ENCODE peak calls at places on chromosomes 3 and 15, in six cellular contexts. N, H, P, D, R and W are unnamed samples.

GRCh38 chr3:47163990-47164848 is at the start of gene SETD2:
- DNase-seq in D (peak; percentile 92), R (peak; percentile 96), P (peak; percentile 71), H (peak; percentile 83), N (peak; percentile 96), W (peak; percentile 71)

GRCh38 chr3:186117521-186118111 is 8.7 kb upstream of the ETV5 start:
- DNase-seq in P (no peak), H (no peak), D (no peak), R (no peak), N (no peak), W (no peak)

GRCh38 chr3:9153763-9154601 is 95.5 kb downstream of the SRGAP3 start:
- DNase-seq in P (no peak), N (peak; percentile 18), H (peak; percentile 10), R (no peak), D (no peak), W (no peak)

GRCh38 chr3:123608263-123608937 is 23.5 kb upstream of the HACD2 start:
- DNase-seq in D (no peak), H (no peak), P (no peak), N (no peak), R (no peak), W (no peak)

GRCh38 chr15:83928878-83929418 is 275.0 kb downstream of the ADAMTSL3 start:
- DNase-seq in P (peak; percentile 33), D (no peak), N (no peak), R (no peak), H (no peak), W (no peak)

GRCh38 chr3:12896206-12896697 is 54.9 kb upstream of the RPL32 start:
- DNase-seq in D (no peak), H (no peak), R (no peak), P (no peak), N (no peak), W (no peak)

GRCh38 chr15:59685737-59686297 is 3.3 kb downstream of the BNIP2 start:
- DNase-seq in D (no peak), P (no peak), N (no peak), H (peak; percentile 45), R (no peak), W (peak; percentile 72)

GRCh38 chr15:88571153-88572029 is 24.9 kb upstream of the DET1 start:
- DNase-seq in N (peak; percentile 51), H (no peak), P (no peak), R (peak; percentile 1), D (no peak), W (no peak)

GRCh38 chr3:133986302-133986701 is 43.4 kb downstream of the SLCO2A1 start:
- DNase-seq in H (no peak), P (no peak), R (no peak), N (no peak), D (no peak), W (no peak)

GRCh38 chr3:108410531-108410984 is 99.8 kb downstream of the MYH15 start:
- DNase-seq in N (peak; percentile 17), D (no peak), H (no peak), P (no peak), R (no peak), W (no peak)